ENCODE peak calls at places on chromosomes 7 and 10, in four cellular contexts. G is colonic mucosa, N is H9, C is HepG2. W is an unnamed sample. For H3K4me1, the result is how much of the 10 kb centered on the place peaks cover.

GRCh38 chr7:54967384-54967783 is 51.4 kb upstream of the EGFR start:
- DNase-seq in C (peak), G (no peak), N (no peak), W (peak)

GRCh38 chr7:157404845-157405481 is 68.2 kb downstream of the DNAJB6 start:
- DNase-seq in G (no peak), C (no peak), N (no peak), W (no peak)

GRCh38 chr7:149220534-149220933 is 18.9 kb upstream of the ZNF212 start:
- DNase-seq in C (no peak), G (no peak), N (no peak), W (peak)

GRCh38 chr10:65571011-65571570 is 1354.7 kb upstream of the LRRTM3 start:
- DNase-seq in N (peak), G (peak), C (peak), W (peak)

GRCh38 chr10:59557052-59557451 is 152.6 kb downstream of the SLC16A9 start:
- DNase-seq in G (no peak), C (no peak), N (no peak), W (peak)

GRCh38 chr10:72744566-72744965 is 52.6 kb downstream of the MCU start:
- DNase-seq in N (no peak), C (no peak), G (no peak), W (no peak)

GRCh38 chr7:84291756-84292155 is 97.2 kb upstream of the SEMA3A start:
- DNase-seq in C (no peak), G (no peak), N (no peak), W (peak)

GRCh38 chr7:36535866-36536664 is 146.4 kb downstream of the ANLN start:
- DNase-seq in N (no peak), G (no peak), C (no peak), W (no peak)

GRCh38 chr10:80582561-80582960 is 44.9 kb downstream of the SH2D4B start:
- DNase-seq in N (no peak), G (peak), C (no peak), W (no peak)

GRCh38 chr10:88652621-88653020 is 11.6 kb upstream of the LIPF start:
- DNase-seq in C (no peak), N (no peak), G (no peak), W (no peak)

GRCh38 chr10:100895896-100896295 is 16.9 kb upstream of the SLF2 start:
- DNase-seq in G (no peak), N (no peak), C (no peak), W (no peak)

GRCh38 chr7:118072893-118073674 is 110.9 kb upstream of the LSM8 start:
- DNase-seq in N (no peak), C (no peak), G (no peak), W (no peak)

GRCh38 chr10:113679463-113680171 is at the start of gene CASP7:
- DNase-seq in N (peak), C (peak), G (peak), W (peak)

GRCh38 chr10:88165849-88166271 is 302.4 kb downstream of the PTEN start:
- DNase-seq in C (no peak), G (no peak), N (no peak), W (no peak)

GRCh38 chr7:2926120-2926897 is 82.2 kb upstream of the GNA12 start:
- DNase-seq in G (no peak), C (no peak), N (peak), W (no peak)

GRCh38 chr10:79375321-79376077 is 28.2 kb downstream of the PPIF start:
- DNase-seq in C (peak), G (peak), N (peak), W (peak)

GRCh38 chr10:75019360-75019759 is 92.1 kb upstream of the SAMD8 start:
- DNase-seq in C (no peak), G (no peak), N (no peak), W (peak)
- H3K4me1 ChIP-seq in C (under half), G (under half), N (under half), W (under half)

GRCh38 chr7:71636329-71636728 is 504.4 kb downstream of the GALNT17 start:
- DNase-seq in N (peak), G (no peak), C (no peak), W (peak)
- H3K9ac ChIP-seq in N (no peak), G (no peak), C (no peak), W (no peak)

GRCh38 chr7:17994079-17994478 is 33.6 kb downstream of the PRPS1L1 start:
- DNase-seq in G (no peak), N (no peak), C (no peak), W (no peak)
- H3K4me1 ChIP-seq in G (under half), N (under half), C (under half), W (under half)

GRCh38 chr7:42217053-42217452 is 20.0 kb downstream of the GLI3 start:
- DNase-seq in C (no peak), G (no peak), N (no peak), W (no peak)
- H3K9ac ChIP-seq in C (no peak), G (no peak), N (no peak), W (no peak)

DNA sequence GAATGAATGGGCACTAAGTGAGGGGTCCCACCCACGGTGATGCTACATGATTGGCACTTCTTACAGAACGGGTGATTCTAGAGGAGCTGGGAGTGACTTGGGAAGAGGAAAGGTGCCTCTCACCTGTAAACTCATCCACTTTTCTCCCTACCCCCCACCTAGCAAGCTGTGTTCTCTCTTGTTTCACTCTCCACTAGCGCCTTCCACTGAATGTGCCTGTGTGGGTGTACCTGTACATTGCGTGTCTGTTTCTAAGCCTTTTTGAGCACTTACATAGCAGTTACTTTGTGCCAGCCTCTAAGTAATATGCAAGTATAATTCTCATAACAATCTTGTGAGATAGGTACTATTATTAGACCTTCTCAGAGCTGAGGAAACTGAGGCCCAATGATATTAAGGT is 133.7 kb upstream of the AGK start:
- DNase-seq in N (no peak), G (no peak), C (no peak), W (no peak)
- H3K4me1 ChIP-seq in N (under half), G (under half), C (under half), W (under half)

GRCh38 chr7:5302577-5302976 is 19.8 kb downstream of the SLC29A4 start:
- DNase-seq in N (no peak), G (no peak), C (no peak), W (no peak)
- H3K9ac ChIP-seq in N (no peak), G (no peak), C (no peak), W (no peak)

GRCh38 chr7:19108985-19109946 is 8.2 kb downstream of the TWIST1 start:
- DNase-seq in N (no peak), C (no peak), G (no peak), W (no peak)

GRCh38 chr7:19112290-19113000 is 5.0 kb downstream of the TWIST1 start:
- DNase-seq in G (no peak), N (peak), C (no peak), W (peak)

GRCh38 chr7:19111474-19112143 is 5.8 kb downstream of the TWIST1 start:
- DNase-seq in N (no peak), G (no peak), C (no peak), W (peak)

GRCh38 chr7:19110778-19111175 is 6.7 kb downstream of the TWIST1 start:
- DNase-seq in G (no peak), C (no peak), N (no peak), W (no peak)

GRCh38 chr7:19110026-19110777 is 7.2 kb downstream of the TWIST1 start:
- DNase-seq in C (no peak), G (no peak), N (no peak), W (peak)
- H3K4me1 ChIP-seq in C (under half), G (under half), N (under half), W (under half)

GRCh38 chr7:23418046-23418445 is 52.2 kb downstream of the IGF2BP3 start:
- DNase-seq in N (no peak), G (no peak), C (no peak), W (no peak)
- H3K9ac ChIP-seq in N (no peak), G (no peak), C (no peak), W (no peak)

GRCh38 chr10:29541826-29542225 is 92.9 kb downstream of the SVIL start:
- DNase-seq in G (no peak), C (no peak), N (no peak), W (peak)
- H3K4me1 ChIP-seq in G (under half), C (under half), N (under half), W (under half)

W was measured in mesendoderm.